ENCODE peak calls at places on chromosomes 2 and 18, in ten cellular contexts. L is endothelial cell; O is kidney epithelial cell; P is effector CD4-positive, alpha-beta T cell; G is fibroblast of the aortic adventitia; K is retinal pigment epithelial cell; T is HS-5; A is germinal center; H is fibroblast of mammary gland; V is T1000. B is an unnamed sample.

GRCh38 chr2:28216320-28216719 is 176.3 kb upstream of the FOSL2 start:
- DNase-seq in L (no peak), O (no peak), P (no peak), G (no peak), K (no peak), T (no peak), A (no peak), H (no peak), V (no peak), B (no peak)

GRCh38 chr2:47354013-47354816 is 48.7 kb upstream of the MSH2 start:
- DNase-seq in L (no peak), O (no peak), P (no peak), G (peak; percentile 12), K (no peak), T (no peak), A (no peak), H (peak; percentile 80), V (peak; percentile 13), B (peak; percentile 65)

GRCh38 chr18:42583197-42583776 is 532.2 kb downstream of the RIT2 start:
- DNase-seq in L (no peak), O (peak; percentile 62), P (no peak), G (peak; percentile 44), K (peak; percentile 16), T (no peak), A (no peak), H (no peak), V (no peak), B (no peak)

GRCh38 chr2:234158812-234159211 is 108.3 kb downstream of the SPP2 start:
- DNase-seq in L (no peak), O (no peak), P (no peak), G (no peak), K (no peak), T (no peak), A (no peak), H (peak; percentile 36), V (no peak), B (peak; percentile 69)

GRCh38 chr2:1572638-1573037 is 159.4 kb downstream of the TPO start:
- DNase-seq in L (no peak), O (no peak), P (no peak), G (peak; percentile 49), K (no peak), T (no peak), A (no peak), H (peak; percentile 92), V (no peak), B (peak; percentile 65)

GRCh38 chr18:45713239-45713638 is 10.7 kb upstream of the SLC14A1 start:
- DNase-seq in L (no peak), O (no peak), P (no peak), G (no peak), K (no peak), T (no peak), A (no peak), H (no peak), V (no peak), B (no peak)

GRCh38 chr2:235614900-235615712 is 121.3 kb downstream of the AGAP1 start:
- DNase-seq in L (no peak), O (no peak), P (no peak), G (peak; percentile 98), K (no peak), T (peak; percentile 84), A (no peak), H (peak; percentile 85), V (no peak), B (peak; percentile 86)

GRCh38 chr2:191580581-191580980 is 97.4 kb upstream of the NABP1 start:
- DNase-seq in L (no peak), O (no peak), P (no peak), G (peak; percentile 50), K (no peak), T (peak; percentile 55), A (no peak), H (peak; percentile 81), V (no peak), B (no peak)

GRCh38 chr18:43893001-43893637 is 615.8 kb upstream of the SYT4 start:
- DNase-seq in L (no peak), O (peak; percentile 98), P (no peak), G (peak; percentile 96), K (no peak), T (peak; percentile 85), A (no peak), H (peak; percentile 100), V (no peak), B (peak; percentile 94)

GRCh38 chr18:58896268-58896667 is 31.6 kb downstream of the ZNF532 start:
- DNase-seq in L (no peak), O (no peak), P (no peak), G (no peak), K (no peak), T (no peak), A (peak; percentile 74), H (no peak), V (no peak), B (peak; percentile 45)

GRCh38 chr2:193240752-193241151 is 1046.0 kb upstream of the TMEFF2 start:
- DNase-seq in L (no peak), O (no peak), P (no peak), G (no peak), K (peak; percentile 12), T (no peak), A (no peak), H (no peak), V (no peak), B (no peak)

GRCh38 chr2:168538534-168538933 is 82.5 kb downstream of the CERS6 start:
- DNase-seq in L (no peak), O (no peak), P (no peak), G (no peak), K (no peak), T (no peak), A (no peak), H (peak; percentile 32), V (no peak), B (peak; percentile 60)

GRCh38 chr2:112795720-112796119 is 11.4 kb upstream of the IL1A start:
- DNase-seq in L (no peak), O (no peak), P (no peak), G (no peak), K (no peak), T (no peak), A (no peak), H (no peak), V (no peak), B (no peak)

GRCh38 chr2:168920504-168921157 is 19.5 kb downstream of the G6PC2 start:
- DNase-seq in L (no peak), O (no peak), P (no peak), G (peak; percentile 63), K (no peak), T (no peak), A (peak; percentile 25), H (peak; percentile 44), V (no peak), B (peak; percentile 46)

GRCh38 chr2:105329197-105329554 is 359 bp downstream of the TGFBRAP1 start:
- DNase-seq in L (no peak), O (no peak), P (no peak), G (no peak), K (no peak), T (no peak), A (peak; percentile 21), H (no peak), V (no peak), B (peak; percentile 5)

GRCh38 chr18:5466256-5466655 is 77.5 kb downstream of the EPB41L3 start:
- DNase-seq in L (no peak), O (no peak), P (no peak), G (no peak), K (no peak), T (no peak), A (no peak), H (no peak), V (no peak), B (no peak)

GRCh38 chr18:8769509-8769908 is 64.2 kb downstream of the MTCL1 start:
- DNase-seq in L (no peak), O (no peak), P (no peak), G (no peak), K (no peak), T (no peak), A (no peak), H (no peak), V (no peak), B (no peak)

GRCh38 chr2:239442192-239442591 is 41.4 kb upstream of the HDAC4 start:
- DNase-seq in L (no peak), O (no peak), P (no peak), G (no peak), K (no peak), T (no peak), A (no peak), H (no peak), V (no peak), B (no peak)

GRCh38 chr2:59413751-59414570 is 1139.5 kb downstream of the BCL11A start:
- DNase-seq in L (no peak), O (no peak), P (no peak), G (no peak), K (no peak), T (no peak), A (no peak), H (no peak), V (no peak), B (no peak)